ENCODE peak calls at places on chromosomes 7 and 10, in eight cellular contexts. E is sciatic nerve; K is left lung; B is activated CD4-positive, CD25-positive, alpha-beta regulatory T cell treated with anti-CD3 and anti-CD28 coated beads, Interleukin-2, amount 50 U/mL, for 24 hours; J is T-cell; A is DND-41; W is right cardiac atrium; L is stimulated activated effector memory CD8-positive, alpha-beta T cell treated with anti-CD3 and anti-CD28 coated beads, Interleukin-12 subunit alpha, Interleukin-12 subunit beta, amount 100 ng/mL, for 72 hours. X is an unnamed sample.

GRCh38 chr10:106440355-106440754 is 724.2 kb downstream of the SORCS1 start:
- ATAC-seq in A (no peak), K (no peak), E (no peak), J (no peak), W (no peak), L (no peak), B (no peak), X (no peak)

GRCh38 chr10:17161788-17162187 is 32.2 kb upstream of the CUBN start:
- ATAC-seq in A (no peak), L (no peak), K (no peak), E (no peak), B (no peak), W (no peak), J (no peak), X (no peak)

GRCh38 chr7:94052398-94053180 is 48.4 kb upstream of the BET1 start:
- ATAC-seq in B (no peak), W (no peak), J (no peak), E (no peak), K (no peak), A (no peak), L (no peak), X (no peak)

GRCh38 chr7:43612599-43613589 is 30.0 kb downstream of the STK17A start:
- ATAC-seq in A (no peak), E (peak), B (peak), W (peak), J (peak), L (peak), K (peak), X (peak)

GRCh38 chr7:74506329-74506724 is 52.6 kb downstream of the GTF2IRD1 start:
- ATAC-seq in K (no peak), J (no peak), B (no peak), A (no peak), L (no peak), E (no peak), W (no peak), X (no peak)

GRCh38 chr7:97016392-97017196 is 8.0 kb downstream of the DLX5 start:
- ATAC-seq in E (peak), K (no peak), A (no peak), J (no peak), W (peak), L (peak), B (no peak), X (no peak)

GRCh38 chr10:99945286-99945685 is 64.5 kb downstream of the DNMBP start:
- ATAC-seq in J (no peak), W (peak), L (no peak), B (no peak), K (peak), E (peak), A (no peak), X (no peak)

GRCh38 chr10:69574571-69574978 is 1.4 kb upstream of the NEUROG3 start:
- ATAC-seq in B (no peak), K (no peak), A (no peak), J (no peak), L (no peak), E (no peak), W (no peak), X (no peak)

GRCh38 chr7:76165106-76165972 is 36.4 kb upstream of the SRRM3 start:
- ATAC-seq in L (no peak), B (no peak), K (no peak), E (no peak), J (no peak), W (no peak), A (no peak), X (no peak)

GRCh38 chr10:44824607-44825006 is 86.5 kb upstream of the TMEM72 start:
- ATAC-seq in J (no peak), K (no peak), A (no peak), L (no peak), E (no peak), W (no peak), B (no peak), X (no peak)

GRCh38 chr10:24396396-24396795 is 187.5 kb downstream of the KIAA1217 start:
- ATAC-seq in K (no peak), E (no peak), J (no peak), L (no peak), B (no peak), A (no peak), W (no peak), X (no peak)

GRCh38 chr10:4121531-4122380 is 336.7 kb upstream of the KLF6 start:
- ATAC-seq in A (no peak), K (peak), B (peak), J (no peak), L (peak), E (peak), W (peak), X (peak)

GRCh38 chr7:2621061-2621828 is 10.5 kb upstream of the TTYH3 start:
- ATAC-seq in J (no peak), K (peak), B (no peak), L (no peak), A (no peak), E (peak), W (peak), X (no peak)

GRCh38 chr7:94710256-94710655 is 54.3 kb upstream of the SGCE start:
- ATAC-seq in K (no peak), L (no peak), E (no peak), A (no peak), W (no peak), J (no peak), B (no peak), X (no peak)

GRCh38 chr7:31782411-31782991 is 95.5 kb downstream of the PPP1R17 start:
- ATAC-seq in L (no peak), W (peak), J (no peak), B (no peak), E (no peak), A (peak), K (peak), X (no peak)

GRCh38 chr7:50119815-50120637 is 27.0 kb upstream of the ZPBP start:
- ATAC-seq in E (no peak), J (peak), K (no peak), A (peak), W (no peak), B (peak), L (peak), X (peak)

GRCh38 chr10:61964059-61964709 is 62.7 kb downstream of the ARID5B start:
- ATAC-seq in W (no peak), J (no peak), L (no peak), K (peak), A (no peak), E (no peak), B (no peak), X (no peak)

GRCh38 chr7:121395494-121395960 is 581 bp downstream of the FAM3C start:
- ATAC-seq in A (peak), J (peak), E (peak), B (peak), W (no peak), K (no peak), L (peak), X (peak)

GRCh38 chr7:116577320-116577871 is 52.6 kb downstream of the CAV1 start:
- ATAC-seq in J (no peak), A (no peak), B (no peak), K (no peak), L (peak), E (no peak), W (no peak), X (peak)

GRCh38 chr7:99155207-99155606 is 11.3 kb upstream of the SMURF1 start:
- ATAC-seq in W (no peak), L (no peak), B (no peak), J (no peak), A (no peak), K (no peak), E (no peak), X (no peak)

GRCh38 chr10:74738985-74739567 is 87.3 kb upstream of the KAT6B start:
- ATAC-seq in B (peak), L (peak), W (peak), A (peak), E (peak), J (peak), K (peak), X (peak)

GRCh38 chr10:110864662-110865140 is 7.0 kb upstream of the PDCD4 start:
- ATAC-seq in K (peak), B (peak), J (peak), E (peak), A (peak), L (peak), W (no peak), X (peak)

GRCh38 chr7:19899517-19899916 is 126.1 kb upstream of the TMEM196 start:
- ATAC-seq in J (no peak), L (no peak), W (no peak), B (no peak), K (peak), A (no peak), E (no peak), X (no peak)

GRCh38 chr7:152403726-152404125 is 32.1 kb downstream of the KMT2C start:
- ATAC-seq in L (peak), B (no peak), J (peak), E (peak), K (no peak), W (peak), A (peak), X (peak)

GRCh38 chr7:53984776-53985175 is 557.4 kb upstream of the VSTM2A start:
- ATAC-seq in E (no peak), J (no peak), K (no peak), B (no peak), W (no peak), A (no peak), L (no peak), X (no peak)

X was measured in activated T-helper 17 cell treated with anti-CD3 and anti-CD28 coated beads, Interleukin-2, amount 50 U/mL, for 72 hours.